ENCODE peak calls at places on chromosomes 6 and 20, in eight cellular contexts. One of them, this sample, is unnamed.

GRCh38 chr6:147251072-147251471 is 46.9 kb downstream of the STXBP5 start:
- DNase-seq in PC-9: no peak
- DNase-seq in mesendoderm: no peak
- DNase-seq in thoracic aorta: no peak
- DNase-seq in CD4-positive, CD25-positive, alpha-beta regulatory T cell: no peak
- DNase-seq in endodermal cell: no peak
- DNase-seq in SJSA1: no peak
- DNase-seq in MM.1S: no peak
- DNase-seq in this sample: no peak

GRCh38 chr6:305371-306206 is 13.3 kb downstream of the DUSP22 start:
- DNase-seq in CD4-positive, CD25-positive, alpha-beta regulatory T cell: peak; percentile 25
- DNase-seq in endodermal cell: no peak
- DNase-seq in mesendoderm: no peak
- DNase-seq in PC-9: no peak
- DNase-seq in MM.1S: peak; percentile 97
- DNase-seq in SJSA1: no peak
- DNase-seq in thoracic aorta: no peak
- DNase-seq in this sample: no peak

GRCh38 chr6:30779850-30780641 is 35.7 kb upstream of the IER3 start:
- DNase-seq in PC-9: no peak
- DNase-seq in thoracic aorta: no peak
- DNase-seq in endodermal cell: no peak
- DNase-seq in MM.1S: no peak
- DNase-seq in SJSA1: no peak
- DNase-seq in CD4-positive, CD25-positive, alpha-beta regulatory T cell: no peak
- DNase-seq in mesendoderm: no peak
- DNase-seq in this sample: no peak

GRCh38 chr6:46983007-46983411 is 59.1 kb downstream of the ADGRF1 start:
- DNase-seq in endodermal cell: peak; percentile 60
- DNase-seq in MM.1S: no peak
- DNase-seq in SJSA1: no peak
- DNase-seq in mesendoderm: peak; percentile 90
- DNase-seq in thoracic aorta: no peak
- DNase-seq in PC-9: peak; percentile 14
- DNase-seq in CD4-positive, CD25-positive, alpha-beta regulatory T cell: no peak
- DNase-seq in this sample: no peak

GRCh38 chr20:45008521-45009049 is 42.3 kb downstream of the STK4 start:
- DNase-seq in PC-9: no peak
- DNase-seq in endodermal cell: no peak
- DNase-seq in SJSA1: no peak
- DNase-seq in CD4-positive, CD25-positive, alpha-beta regulatory T cell: no peak
- DNase-seq in MM.1S: no peak
- DNase-seq in thoracic aorta: no peak
- DNase-seq in mesendoderm: no peak
- DNase-seq in this sample: no peak

GRCh38 chr20:22456109-22456508 is 128.3 kb downstream of the FOXA2 start:
- DNase-seq in mesendoderm: peak; percentile 39
- DNase-seq in thoracic aorta: no peak
- DNase-seq in PC-9: no peak
- DNase-seq in SJSA1: no peak
- DNase-seq in endodermal cell: peak; percentile 71
- DNase-seq in MM.1S: no peak
- DNase-seq in CD4-positive, CD25-positive, alpha-beta regulatory T cell: no peak
- DNase-seq in this sample: no peak

GRCh38 chr6:41470341-41471063 is 75.7 kb upstream of the FOXP4 start:
- DNase-seq in CD4-positive, CD25-positive, alpha-beta regulatory T cell: no peak
- DNase-seq in MM.1S: no peak
- DNase-seq in thoracic aorta: peak; percentile 20
- DNase-seq in mesendoderm: peak; percentile 81
- DNase-seq in SJSA1: no peak
- DNase-seq in PC-9: peak; percentile 53
- DNase-seq in endodermal cell: peak; percentile 84
- DNase-seq in this sample: no peak

GRCh38 chr6:43014434-43014909 is 423 bp downstream of the KLHDC3 start:
- DNase-seq in endodermal cell: no peak
- DNase-seq in SJSA1: no peak
- DNase-seq in mesendoderm: no peak
- DNase-seq in CD4-positive, CD25-positive, alpha-beta regulatory T cell: no peak
- DNase-seq in thoracic aorta: no peak
- DNase-seq in PC-9: no peak
- DNase-seq in MM.1S: no peak
- DNase-seq in this sample: no peak

GRCh38 chr6:20805027-20805426 is 270.8 kb downstream of the CDKAL1 start:
- DNase-seq in CD4-positive, CD25-positive, alpha-beta regulatory T cell: no peak
- DNase-seq in endodermal cell: no peak
- DNase-seq in SJSA1: no peak
- DNase-seq in PC-9: no peak
- DNase-seq in thoracic aorta: no peak
- DNase-seq in mesendoderm: no peak
- DNase-seq in MM.1S: no peak
- DNase-seq in this sample: no peak

GRCh38 chr6:158188591-158188990 is 20.4 kb downstream of the GTF2H5 start:
- DNase-seq in SJSA1: no peak
- DNase-seq in endodermal cell: no peak
- DNase-seq in mesendoderm: no peak
- DNase-seq in PC-9: no peak
- DNase-seq in MM.1S: no peak
- DNase-seq in CD4-positive, CD25-positive, alpha-beta regulatory T cell: no peak
- DNase-seq in thoracic aorta: no peak
- DNase-seq in this sample: no peak

GRCh38 chr6:107488875-107489635 is 862 bp upstream of the SOBP start:
- DNase-seq in SJSA1: peak; percentile 43
- DNase-seq in mesendoderm: peak; percentile 79
- DNase-seq in CD4-positive, CD25-positive, alpha-beta regulatory T cell: peak; percentile 17
- DNase-seq in thoracic aorta: no peak
- DNase-seq in PC-9: peak; percentile 3
- DNase-seq in MM.1S: no peak
- DNase-seq in endodermal cell: peak; percentile 88
- DNase-seq in this sample: no peak

GRCh38 chr6:156832166-156832743 is 55.1 kb downstream of the ARID1B start:
- DNase-seq in CD4-positive, CD25-positive, alpha-beta regulatory T cell: no peak
- DNase-seq in thoracic aorta: no peak
- DNase-seq in mesendoderm: no peak
- DNase-seq in SJSA1: no peak
- DNase-seq in PC-9: no peak
- DNase-seq in endodermal cell: no peak
- DNase-seq in MM.1S: no peak
- DNase-seq in this sample: no peak

GRCh38 chr6:165889636-165890403 is 226.8 kb upstream of the PDE10A start:
- DNase-seq in SJSA1: no peak
- DNase-seq in mesendoderm: peak; percentile 83
- DNase-seq in endodermal cell: peak; percentile 87
- DNase-seq in MM.1S: no peak
- DNase-seq in PC-9: no peak
- DNase-seq in CD4-positive, CD25-positive, alpha-beta regulatory T cell: peak; percentile 6
- DNase-seq in thoracic aorta: no peak
- DNase-seq in this sample: peak; percentile 39

GRCh38 chr6:168274046-168274952 is 45.3 kb downstream of the DACT2 start:
- DNase-seq in mesendoderm: peak; percentile 23
- DNase-seq in SJSA1: no peak
- DNase-seq in CD4-positive, CD25-positive, alpha-beta regulatory T cell: no peak
- DNase-seq in endodermal cell: no peak
- DNase-seq in MM.1S: no peak
- DNase-seq in thoracic aorta: no peak
- DNase-seq in PC-9: no peak
- DNase-seq in this sample: no peak

GRCh38 chr6:18048953-18049630 is 61.7 kb upstream of the KIF13A start:
- DNase-seq in thoracic aorta: no peak
- DNase-seq in SJSA1: no peak
- DNase-seq in mesendoderm: no peak
- DNase-seq in MM.1S: no peak
- DNase-seq in CD4-positive, CD25-positive, alpha-beta regulatory T cell: no peak
- DNase-seq in endodermal cell: no peak
- DNase-seq in PC-9: no peak
- DNase-seq in this sample: no peak

GRCh38 chr6:169571123-169571962 is 130.5 kb downstream of the WDR27 start:
- DNase-seq in endodermal cell: no peak
- DNase-seq in PC-9: peak; percentile 5
- DNase-seq in mesendoderm: no peak
- DNase-seq in SJSA1: peak; percentile 60
- DNase-seq in MM.1S: no peak
- DNase-seq in CD4-positive, CD25-positive, alpha-beta regulatory T cell: no peak
- DNase-seq in thoracic aorta: no peak
- DNase-seq in this sample: no peak

GRCh38 chr20:461254-462198 is 807 bp downstream of the TBC1D20 start:
- DNase-seq in mesendoderm: peak; percentile 60
- DNase-seq in CD4-positive, CD25-positive, alpha-beta regulatory T cell: peak; percentile 77
- DNase-seq in endodermal cell: peak; percentile 83
- DNase-seq in SJSA1: peak; percentile 67
- DNase-seq in PC-9: peak; percentile 46
- DNase-seq in MM.1S: peak; percentile 61
- DNase-seq in thoracic aorta: no peak
- DNase-seq in this sample: no peak

GRCh38 chr6:157145656-157146285 is 177.5 kb downstream of the TMEM242 start:
- DNase-seq in endodermal cell: no peak
- DNase-seq in mesendoderm: no peak
- DNase-seq in CD4-positive, CD25-positive, alpha-beta regulatory T cell: no peak
- DNase-seq in SJSA1: no peak
- DNase-seq in MM.1S: no peak
- DNase-seq in PC-9: no peak
- DNase-seq in thoracic aorta: no peak
- DNase-seq in this sample: no peak

GRCh38 chr6:32047855-32048766 is 9.9 kb downstream of the CYP21A2 start:
- DNase-seq in SJSA1: peak; percentile 71
- DNase-seq in CD4-positive, CD25-positive, alpha-beta regulatory T cell: peak; percentile 49
- DNase-seq in mesendoderm: peak; percentile 71
- DNase-seq in MM.1S: peak; percentile 50
- DNase-seq in thoracic aorta: no peak
- DNase-seq in endodermal cell: peak; percentile 93
- DNase-seq in PC-9: peak; percentile 74
- DNase-seq in this sample: peak; percentile 71

GRCh38 chr6:15283986-15284361 is 38.1 kb downstream of the JARID2 start:
- DNase-seq in mesendoderm: no peak
- DNase-seq in PC-9: no peak
- DNase-seq in CD4-positive, CD25-positive, alpha-beta regulatory T cell: no peak
- DNase-seq in SJSA1: no peak
- DNase-seq in endodermal cell: no peak
- DNase-seq in thoracic aorta: no peak
- DNase-seq in MM.1S: no peak
- DNase-seq in this sample: no peak
- H3K4me1 ChIP-seq in mesendoderm: peaks cover 10% of the 10 kb centered on the region
- H3K4me1 ChIP-seq in PC-9: peaks cover 59% of the 10 kb centered on the region
- H3K4me1 ChIP-seq in CD4-positive, CD25-positive, alpha-beta regulatory T cell: peaks cover 13% of the 10 kb centered on the region
- H3K4me1 ChIP-seq in SJSA1: peaks cover 73% of the 10 kb centered on the region
- H3K4me1 ChIP-seq in endodermal cell: no peaks in the 10 kb centered on the region
- H3K4me1 ChIP-seq in thoracic aorta: peaks cover 33% of the 10 kb centered on the region
- H3K4me1 ChIP-seq in MM.1S: peaks cover 10% of the 10 kb centered on the region
- H3K4me1 ChIP-seq in this sample: peaks cover 8% of the 10 kb centered on the region

GRCh38 chr6:134288538-134289203 is 29.2 kb downstream of the SGK1 start:
- DNase-seq in CD4-positive, CD25-positive, alpha-beta regulatory T cell: peak; percentile 25
- DNase-seq in MM.1S: no peak
- DNase-seq in PC-9: no peak
- DNase-seq in mesendoderm: no peak
- DNase-seq in SJSA1: no peak
- DNase-seq in thoracic aorta: no peak
- DNase-seq in endodermal cell: no peak
- DNase-seq in this sample: no peak
- H3K4me3 ChIP-seq in CD4-positive, CD25-positive, alpha-beta regulatory T cell: peak overlapping the region; percentile 33
- H3K4me3 ChIP-seq in MM.1S: no peak overlapping the region
- H3K4me3 ChIP-seq in PC-9: no peak overlapping the region
- H3K4me3 ChIP-seq in mesendoderm: no peak overlapping the region
- H3K4me3 ChIP-seq in SJSA1: no peak overlapping the region
- H3K4me3 ChIP-seq in thoracic aorta: no peak overlapping the region
- H3K4me3 ChIP-seq in endodermal cell: no peak overlapping the region
- H3K4me3 ChIP-seq in this sample: no peak overlapping the region

GRCh38 chr6:10397756-10398438 is 17.0 kb downstream of the TFAP2A start:
- DNase-seq in mesendoderm: no peak
- DNase-seq in MM.1S: no peak
- DNase-seq in PC-9: no peak
- DNase-seq in endodermal cell: peak; percentile 75
- DNase-seq in CD4-positive, CD25-positive, alpha-beta regulatory T cell: no peak
- DNase-seq in SJSA1: no peak
- DNase-seq in thoracic aorta: no peak
- DNase-seq in this sample: no peak

GRCh38 chr6:10396775-10397174 is 18.1 kb downstream of the TFAP2A start:
- DNase-seq in thoracic aorta: no peak
- DNase-seq in MM.1S: no peak
- DNase-seq in PC-9: no peak
- DNase-seq in mesendoderm: no peak
- DNase-seq in endodermal cell: no peak
- DNase-seq in CD4-positive, CD25-positive, alpha-beta regulatory T cell: no peak
- DNase-seq in SJSA1: no peak
- DNase-seq in this sample: no peak

GRCh38 chr6:10393544-10394225 is 21.2 kb downstream of the TFAP2A start:
- DNase-seq in MM.1S: no peak
- DNase-seq in SJSA1: no peak
- DNase-seq in PC-9: no peak
- DNase-seq in thoracic aorta: no peak
- DNase-seq in CD4-positive, CD25-positive, alpha-beta regulatory T cell: no peak
- DNase-seq in mesendoderm: no peak
- DNase-seq in endodermal cell: no peak
- DNase-seq in this sample: no peak

GRCh38 chr6:10395946-10396577 is 18.8 kb downstream of the TFAP2A start:
- DNase-seq in CD4-positive, CD25-positive, alpha-beta regulatory T cell: no peak
- DNase-seq in SJSA1: no peak
- DNase-seq in thoracic aorta: no peak
- DNase-seq in MM.1S: no peak
- DNase-seq in PC-9: no peak
- DNase-seq in mesendoderm: no peak
- DNase-seq in endodermal cell: no peak
- DNase-seq in this sample: no peak

DNA sequence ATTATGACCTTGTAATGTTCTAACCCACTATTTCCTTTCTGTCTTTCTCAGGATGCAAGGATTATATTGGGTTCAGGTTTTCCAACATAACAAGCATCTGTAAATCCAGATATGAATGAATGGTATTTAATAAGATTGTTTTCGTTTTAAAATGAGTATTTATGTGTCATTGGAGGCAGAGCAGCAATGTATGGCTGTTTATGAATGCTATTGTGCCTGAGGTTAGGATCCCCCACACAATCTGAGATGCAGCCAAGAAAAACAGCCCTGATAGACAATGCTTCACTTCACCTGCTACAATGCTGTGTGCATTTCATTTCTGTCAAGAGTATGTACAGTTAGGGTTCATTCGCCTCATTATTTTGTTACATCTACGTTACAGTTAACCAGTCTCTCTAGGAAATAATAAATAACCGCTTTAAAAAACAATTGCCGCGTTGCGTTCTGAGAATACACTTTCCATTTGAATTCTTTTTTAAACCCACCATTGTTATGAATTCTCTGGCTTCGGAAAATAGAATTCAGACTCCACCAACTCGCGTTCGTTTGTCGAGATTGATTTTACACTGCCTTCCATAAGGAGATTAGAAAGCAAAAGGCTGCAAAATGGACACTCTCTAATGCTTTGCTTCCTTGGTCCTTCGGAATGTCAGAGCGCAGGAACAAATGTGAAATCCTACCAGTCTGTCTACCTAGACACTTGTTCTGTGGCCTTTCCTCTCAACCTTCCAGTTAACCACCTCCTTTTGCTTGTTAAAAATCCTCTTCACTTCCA is 19.5 kb downstream of the TFAP2A start:
- DNase-seq in CD4-positive, CD25-positive, alpha-beta regulatory T cell: no peak
- DNase-seq in SJSA1: no peak
- DNase-seq in PC-9: no peak
- DNase-seq in mesendoderm: no peak
- DNase-seq in MM.1S: no peak
- DNase-seq in endodermal cell: no peak
- DNase-seq in thoracic aorta: no peak
- DNase-seq in this sample: no peak
- H3K27me3 ChIP-seq in CD4-positive, CD25-positive, alpha-beta regulatory T cell: peaks cover 72% of the 10 kb centered on the region
- H3K27me3 ChIP-seq in SJSA1: no peaks in the 10 kb centered on the region
- H3K27me3 ChIP-seq in PC-9: no peaks in the 10 kb centered on the region
- H3K27me3 ChIP-seq in mesendoderm: peaks cover 11% of the 10 kb centered on the region
- H3K27me3 ChIP-seq in MM.1S: no peaks in the 10 kb centered on the region
- H3K27me3 ChIP-seq in endodermal cell: peaks cover 99% of the 10 kb centered on the region
- H3K27me3 ChIP-seq in thoracic aorta: peaks cover 13% of the 10 kb centered on the region
- H3K27me3 ChIP-seq in this sample: peaks cover 69% of the 10 kb centered on the region

GRCh38 chr6:37551446-37551845 is 51.8 kb upstream of the CCDC167 start:
- DNase-seq in MM.1S: no peak
- DNase-seq in thoracic aorta: no peak
- DNase-seq in PC-9: no peak
- DNase-seq in CD4-positive, CD25-positive, alpha-beta regulatory T cell: no peak
- DNase-seq in mesendoderm: no peak
- DNase-seq in SJSA1: no peak
- DNase-seq in endodermal cell: no peak
- DNase-seq in this sample: no peak
- H3K4me1 ChIP-seq in MM.1S: no peaks in the 10 kb centered on the region
- H3K4me1 ChIP-seq in thoracic aorta: peaks cover 24% of the 10 kb centered on the region
- H3K4me1 ChIP-seq in PC-9: peaks cover 46% of the 10 kb centered on the region
- H3K4me1 ChIP-seq in CD4-positive, CD25-positive, alpha-beta regulatory T cell: peaks cover 13% of the 10 kb centered on the region
- H3K4me1 ChIP-seq in mesendoderm: no peaks in the 10 kb centered on the region
- H3K4me1 ChIP-seq in SJSA1: peaks cover 62% of the 10 kb centered on the region
- H3K4me1 ChIP-seq in endodermal cell: no peaks in the 10 kb centered on the region
- H3K4me1 ChIP-seq in this sample: no peaks in the 10 kb centered on the region

This sample was measured in iPS DF 6.9.